ENCODE peak calls at places on chromosome 5, in eight cellular contexts. One of them, this sample, is unnamed.

GRCh38 chr5:181020716-181021115 is 19.4 kb upstream of the BTNL9 start:
- DNase-seq in heart right ventricle: no peak
- DNase-seq in upper lobe of right lung: no peak
- DNase-seq in CD8-positive, alpha-beta T cell: no peak
- DNase-seq in CD8-positive, alpha-beta memory T cell: no peak
- DNase-seq in A673: no peak
- DNase-seq in brain microvascular endothelial cell: no peak
- DNase-seq in cardiac muscle cell: no peak
- DNase-seq in this sample: no peak

GRCh38 chr5:177499842-177500241 is 2.4 kb upstream of the PDLIM7 start:
- DNase-seq in heart right ventricle: no peak
- DNase-seq in upper lobe of right lung: no peak
- DNase-seq in CD8-positive, alpha-beta T cell: no peak
- DNase-seq in CD8-positive, alpha-beta memory T cell: no peak
- DNase-seq in A673: no peak
- DNase-seq in brain microvascular endothelial cell: no peak
- DNase-seq in cardiac muscle cell: no peak
- DNase-seq in this sample: no peak

GRCh38 chr5:1808466-1808865 is 7.3 kb downstream of the NDUFS6 start:
- DNase-seq in heart right ventricle: no peak
- DNase-seq in upper lobe of right lung: no peak
- DNase-seq in CD8-positive, alpha-beta T cell: no peak
- DNase-seq in CD8-positive, alpha-beta memory T cell: no peak
- DNase-seq in A673: no peak
- DNase-seq in brain microvascular endothelial cell: no peak
- DNase-seq in cardiac muscle cell: no peak
- DNase-seq in this sample: no peak

GRCh38 chr5:22678886-22679285 is 174.3 kb downstream of the CDH12 start:
- DNase-seq in heart right ventricle: no peak
- DNase-seq in upper lobe of right lung: no peak
- DNase-seq in CD8-positive, alpha-beta T cell: no peak
- DNase-seq in CD8-positive, alpha-beta memory T cell: no peak
- DNase-seq in A673: no peak
- DNase-seq in brain microvascular endothelial cell: no peak
- DNase-seq in cardiac muscle cell: no peak
- DNase-seq in this sample: no peak

GRCh38 chr5:140481758-140482157 is 65.7 kb upstream of the EIF4EBP3 start:
- DNase-seq in heart right ventricle: no peak
- DNase-seq in upper lobe of right lung: no peak
- DNase-seq in CD8-positive, alpha-beta T cell: no peak
- DNase-seq in CD8-positive, alpha-beta memory T cell: no peak
- DNase-seq in A673: peak; percentile 22
- DNase-seq in brain microvascular endothelial cell: peak; percentile 9
- DNase-seq in cardiac muscle cell: no peak
- DNase-seq in this sample: no peak

GRCh38 chr5:73188764-73189521 is 15.9 kb downstream of the TMEM174 start:
- DNase-seq in heart right ventricle: no peak
- DNase-seq in upper lobe of right lung: no peak
- DNase-seq in CD8-positive, alpha-beta T cell: no peak
- DNase-seq in CD8-positive, alpha-beta memory T cell: no peak
- DNase-seq in A673: no peak
- DNase-seq in brain microvascular endothelial cell: no peak
- DNase-seq in cardiac muscle cell: no peak
- DNase-seq in this sample: no peak

GRCh38 chr5:154477382-154478223 is 424 bp downstream of the HAND1 start:
- DNase-seq in heart right ventricle: no peak
- DNase-seq in upper lobe of right lung: no peak
- DNase-seq in CD8-positive, alpha-beta T cell: no peak
- DNase-seq in CD8-positive, alpha-beta memory T cell: no peak
- DNase-seq in A673: no peak
- DNase-seq in brain microvascular endothelial cell: no peak
- DNase-seq in cardiac muscle cell: peak; percentile 68
- DNase-seq in this sample: no peak

GRCh38 chr5:62077823-62078550 is 228.0 kb upstream of the KIF2A start:
- DNase-seq in heart right ventricle: no peak
- DNase-seq in upper lobe of right lung: no peak
- DNase-seq in CD8-positive, alpha-beta T cell: no peak
- DNase-seq in CD8-positive, alpha-beta memory T cell: no peak
- DNase-seq in A673: no peak
- DNase-seq in brain microvascular endothelial cell: no peak
- DNase-seq in cardiac muscle cell: no peak
- DNase-seq in this sample: no peak

GRCh38 chr5:16464664-16465543 is 696 bp downstream of the ZNF622 start:
- DNase-seq in heart right ventricle: no peak
- DNase-seq in upper lobe of right lung: peak; percentile 64
- DNase-seq in CD8-positive, alpha-beta T cell: peak; percentile 6
- DNase-seq in CD8-positive, alpha-beta memory T cell: peak; percentile 42
- DNase-seq in A673: no peak
- DNase-seq in brain microvascular endothelial cell: no peak
- DNase-seq in cardiac muscle cell: no peak
- DNase-seq in this sample: no peak

GRCh38 chr5:179344301-179345178 is 721 bp downstream of the ADAMTS2 start:
- DNase-seq in heart right ventricle: no peak
- DNase-seq in upper lobe of right lung: no peak
- DNase-seq in CD8-positive, alpha-beta T cell: no peak
- DNase-seq in CD8-positive, alpha-beta memory T cell: no peak
- DNase-seq in A673: no peak
- DNase-seq in brain microvascular endothelial cell: no peak
- DNase-seq in cardiac muscle cell: peak; percentile 44
- DNase-seq in this sample: no peak

GRCh38 chr5:33936004-33936380 is 194 bp upstream of the RXFP3 start:
- DNase-seq in heart right ventricle: peak; percentile 48
- DNase-seq in upper lobe of right lung: peak; percentile 73
- DNase-seq in CD8-positive, alpha-beta T cell: peak; percentile 16
- DNase-seq in CD8-positive, alpha-beta memory T cell: no peak
- DNase-seq in A673: peak; percentile 78
- DNase-seq in brain microvascular endothelial cell: peak; percentile 46
- DNase-seq in cardiac muscle cell: peak; percentile 90
- DNase-seq in this sample: peak; percentile 8

GRCh38 chr5:73443725-73444498 is 4.7 kb downstream of the FOXD1 start:
- DNase-seq in heart right ventricle: no peak
- DNase-seq in upper lobe of right lung: no peak
- DNase-seq in CD8-positive, alpha-beta T cell: no peak
- DNase-seq in CD8-positive, alpha-beta memory T cell: no peak
- DNase-seq in A673: no peak
- DNase-seq in brain microvascular endothelial cell: no peak
- DNase-seq in cardiac muscle cell: no peak
- DNase-seq in this sample: no peak

GRCh38 chr5:33423018-33423630 is 17.6 kb upstream of the TARS1 start:
- DNase-seq in heart right ventricle: no peak
- DNase-seq in upper lobe of right lung: no peak
- DNase-seq in CD8-positive, alpha-beta T cell: no peak
- DNase-seq in CD8-positive, alpha-beta memory T cell: no peak
- DNase-seq in A673: peak; percentile 48
- DNase-seq in brain microvascular endothelial cell: no peak
- DNase-seq in cardiac muscle cell: peak; percentile 14
- DNase-seq in this sample: no peak

GRCh38 chr5:1485320-1486118 is 38.2 kb downstream of the LPCAT1 start:
- DNase-seq in heart right ventricle: no peak
- DNase-seq in upper lobe of right lung: no peak
- DNase-seq in CD8-positive, alpha-beta T cell: no peak
- DNase-seq in CD8-positive, alpha-beta memory T cell: no peak
- DNase-seq in A673: no peak
- DNase-seq in brain microvascular endothelial cell: no peak
- DNase-seq in cardiac muscle cell: no peak
- DNase-seq in this sample: no peak

GRCh38 chr5:6705088-6705487 is 8.1 kb upstream of the TENT4A start:
- DNase-seq in heart right ventricle: no peak
- DNase-seq in upper lobe of right lung: no peak
- DNase-seq in CD8-positive, alpha-beta T cell: no peak
- DNase-seq in CD8-positive, alpha-beta memory T cell: no peak
- DNase-seq in A673: no peak
- DNase-seq in brain microvascular endothelial cell: no peak
- DNase-seq in cardiac muscle cell: no peak
- DNase-seq in this sample: no peak
- H3K27ac ChIP-seq in heart right ventricle: peak overlapping the region; percentile 78
- H3K27ac ChIP-seq in upper lobe of right lung: no peak overlapping the region
- H3K27ac ChIP-seq in CD8-positive, alpha-beta T cell: no peak overlapping the region
- H3K27ac ChIP-seq in CD8-positive, alpha-beta memory T cell: no peak overlapping the region
- H3K27ac ChIP-seq in A673: no peak overlapping the region
- H3K27ac ChIP-seq in brain microvascular endothelial cell: no peak overlapping the region
- H3K27ac ChIP-seq in cardiac muscle cell: peak overlapping the region; percentile 87
- H3K27ac ChIP-seq in this sample: no peak overlapping the region

GRCh38 chr5:107671742-107672211 is 1.0 kb upstream of the EFNA5 start:
- DNase-seq in heart right ventricle: no peak
- DNase-seq in upper lobe of right lung: no peak
- DNase-seq in CD8-positive, alpha-beta T cell: no peak
- DNase-seq in CD8-positive, alpha-beta memory T cell: no peak
- DNase-seq in A673: peak; percentile 77
- DNase-seq in brain microvascular endothelial cell: peak; percentile 48
- DNase-seq in cardiac muscle cell: peak; percentile 29
- DNase-seq in this sample: no peak
- H3K27ac ChIP-seq in heart right ventricle: peak overlapping the region; percentile 78
- H3K27ac ChIP-seq in upper lobe of right lung: peak overlapping the region; percentile 26
- H3K27ac ChIP-seq in CD8-positive, alpha-beta T cell: no peak overlapping the region
- H3K27ac ChIP-seq in CD8-positive, alpha-beta memory T cell: no peak overlapping the region
- H3K27ac ChIP-seq in A673: peak overlapping the region; percentile 78
- H3K27ac ChIP-seq in brain microvascular endothelial cell: peak overlapping the region; percentile 89
- H3K27ac ChIP-seq in cardiac muscle cell: peak overlapping the region; percentile 0
- H3K27ac ChIP-seq in this sample: no peak overlapping the region

GRCh38 chr5:67090040-67090439 is 106.6 kb downstream of the CD180 start:
- DNase-seq in heart right ventricle: no peak
- DNase-seq in upper lobe of right lung: no peak
- DNase-seq in CD8-positive, alpha-beta T cell: no peak
- DNase-seq in CD8-positive, alpha-beta memory T cell: no peak
- DNase-seq in A673: no peak
- DNase-seq in brain microvascular endothelial cell: no peak
- DNase-seq in cardiac muscle cell: no peak
- DNase-seq in this sample: no peak

GRCh38 chr5:67092447-67093023 is 104.1 kb downstream of the CD180 start:
- DNase-seq in heart right ventricle: no peak
- DNase-seq in upper lobe of right lung: no peak
- DNase-seq in CD8-positive, alpha-beta T cell: no peak
- DNase-seq in CD8-positive, alpha-beta memory T cell: no peak
- DNase-seq in A673: no peak
- DNase-seq in brain microvascular endothelial cell: no peak
- DNase-seq in cardiac muscle cell: no peak
- DNase-seq in this sample: no peak

GRCh38 chr5:67085616-67086015 is 111.0 kb downstream of the CD180 start:
- DNase-seq in heart right ventricle: no peak
- DNase-seq in upper lobe of right lung: no peak
- DNase-seq in CD8-positive, alpha-beta T cell: no peak
- DNase-seq in CD8-positive, alpha-beta memory T cell: no peak
- DNase-seq in A673: no peak
- DNase-seq in brain microvascular endothelial cell: no peak
- DNase-seq in cardiac muscle cell: no peak
- DNase-seq in this sample: no peak

GRCh38 chr5:67090593-67090992 is 106.0 kb downstream of the CD180 start:
- DNase-seq in heart right ventricle: no peak
- DNase-seq in upper lobe of right lung: no peak
- DNase-seq in CD8-positive, alpha-beta T cell: no peak
- DNase-seq in CD8-positive, alpha-beta memory T cell: no peak
- DNase-seq in A673: no peak
- DNase-seq in brain microvascular endothelial cell: no peak
- DNase-seq in cardiac muscle cell: no peak
- DNase-seq in this sample: no peak

GRCh38 chr5:67089200-67089725 is 107.3 kb downstream of the CD180 start:
- DNase-seq in heart right ventricle: no peak
- DNase-seq in upper lobe of right lung: no peak
- DNase-seq in CD8-positive, alpha-beta T cell: no peak
- DNase-seq in CD8-positive, alpha-beta memory T cell: no peak
- DNase-seq in A673: no peak
- DNase-seq in brain microvascular endothelial cell: no peak
- DNase-seq in cardiac muscle cell: no peak
- DNase-seq in this sample: peak; percentile 10
- H3K27ac ChIP-seq in heart right ventricle: no peak overlapping the region
- H3K27ac ChIP-seq in upper lobe of right lung: no peak overlapping the region
- H3K27ac ChIP-seq in CD8-positive, alpha-beta T cell: no peak overlapping the region
- H3K27ac ChIP-seq in CD8-positive, alpha-beta memory T cell: no peak overlapping the region
- H3K27ac ChIP-seq in A673: no peak overlapping the region
- H3K27ac ChIP-seq in brain microvascular endothelial cell: no peak overlapping the region
- H3K27ac ChIP-seq in cardiac muscle cell: peak overlapping the region; percentile 36
- H3K27ac ChIP-seq in this sample: no peak overlapping the region

GRCh38 chr5:137305971-137306592 is 193.0 kb downstream of the SPOCK1 start:
- DNase-seq in heart right ventricle: no peak
- DNase-seq in upper lobe of right lung: no peak
- DNase-seq in CD8-positive, alpha-beta T cell: no peak
- DNase-seq in CD8-positive, alpha-beta memory T cell: no peak
- DNase-seq in A673: no peak
- DNase-seq in brain microvascular endothelial cell: no peak
- DNase-seq in cardiac muscle cell: no peak
- DNase-seq in this sample: no peak
- H3K27ac ChIP-seq in heart right ventricle: no peak overlapping the region
- H3K27ac ChIP-seq in upper lobe of right lung: no peak overlapping the region
- H3K27ac ChIP-seq in CD8-positive, alpha-beta T cell: no peak overlapping the region
- H3K27ac ChIP-seq in CD8-positive, alpha-beta memory T cell: no peak overlapping the region
- H3K27ac ChIP-seq in A673: no peak overlapping the region
- H3K27ac ChIP-seq in brain microvascular endothelial cell: no peak overlapping the region
- H3K27ac ChIP-seq in cardiac muscle cell: no peak overlapping the region
- H3K27ac ChIP-seq in this sample: no peak overlapping the region